ENCODE peak calls at places on chromosomes 1 and 21, in seven cellular contexts. One of them, this sample, is unnamed.

GRCh38 chr21:42582422-42583149 is 68.9 kb downstream of the SLC37A1 start:
- DNase-seq in Right ventricle myocardium superior: no peak
- DNase-seq in stimulated activated CD4-positive, alpha-beta T cell treated with anti-CD3 and anti-CD28 coated beads, Interleukin-1b, Interleukin-23, amount 100 ng/mL, for 1 hour: no peak
- DNase-seq in small intestine: no peak
- DNase-seq in GDM1: no peak
- DNase-seq in NCI-H1436: no peak
- DNase-seq in SJSA1: no peak
- DNase-seq in this sample: no peak

GRCh38 chr1:210151063-210151672 is 81.4 kb upstream of the SERTAD4 start:
- DNase-seq in Right ventricle myocardium superior: no peak
- DNase-seq in stimulated activated CD4-positive, alpha-beta T cell treated with anti-CD3 and anti-CD28 coated beads, Interleukin-1b, Interleukin-23, amount 100 ng/mL, for 1 hour: no peak
- DNase-seq in small intestine: no peak
- DNase-seq in GDM1: no peak
- DNase-seq in NCI-H1436: no peak
- DNase-seq in SJSA1: no peak
- DNase-seq in this sample: no peak

GRCh38 chr1:201266774-201267173 is 16.5 kb upstream of the PKP1 start:
- DNase-seq in Right ventricle myocardium superior: no peak
- DNase-seq in stimulated activated CD4-positive, alpha-beta T cell treated with anti-CD3 and anti-CD28 coated beads, Interleukin-1b, Interleukin-23, amount 100 ng/mL, for 1 hour: no peak
- DNase-seq in small intestine: peak; percentile 49
- DNase-seq in GDM1: no peak
- DNase-seq in NCI-H1436: no peak
- DNase-seq in SJSA1: peak; percentile 46
- DNase-seq in this sample: no peak

GRCh38 chr1:207152792-207153434 is 48.9 kb downstream of the C4BPA start:
- DNase-seq in Right ventricle myocardium superior: no peak
- DNase-seq in stimulated activated CD4-positive, alpha-beta T cell treated with anti-CD3 and anti-CD28 coated beads, Interleukin-1b, Interleukin-23, amount 100 ng/mL, for 1 hour: no peak
- DNase-seq in small intestine: no peak
- DNase-seq in GDM1: no peak
- DNase-seq in NCI-H1436: no peak
- DNase-seq in SJSA1: no peak
- DNase-seq in this sample: no peak

GRCh38 chr1:2906105-2906504 is 104.6 kb upstream of the TTC34 start:
- DNase-seq in Right ventricle myocardium superior: no peak
- DNase-seq in stimulated activated CD4-positive, alpha-beta T cell treated with anti-CD3 and anti-CD28 coated beads, Interleukin-1b, Interleukin-23, amount 100 ng/mL, for 1 hour: no peak
- DNase-seq in small intestine: no peak
- DNase-seq in GDM1: no peak
- DNase-seq in NCI-H1436: no peak
- DNase-seq in SJSA1: no peak
- DNase-seq in this sample: no peak

GRCh38 chr1:162178432-162178831 is 108.9 kb downstream of the NOS1AP start:
- DNase-seq in Right ventricle myocardium superior: no peak
- DNase-seq in stimulated activated CD4-positive, alpha-beta T cell treated with anti-CD3 and anti-CD28 coated beads, Interleukin-1b, Interleukin-23, amount 100 ng/mL, for 1 hour: no peak
- DNase-seq in small intestine: no peak
- DNase-seq in GDM1: no peak
- DNase-seq in NCI-H1436: peak; percentile 48
- DNase-seq in SJSA1: no peak
- DNase-seq in this sample: no peak

GRCh38 chr1:1873186-1873585 is 17.7 kb downstream of the GNB1 start:
- DNase-seq in Right ventricle myocardium superior: peak; percentile 83
- DNase-seq in stimulated activated CD4-positive, alpha-beta T cell treated with anti-CD3 and anti-CD28 coated beads, Interleukin-1b, Interleukin-23, amount 100 ng/mL, for 1 hour: no peak
- DNase-seq in small intestine: peak; percentile 90
- DNase-seq in GDM1: no peak
- DNase-seq in NCI-H1436: no peak
- DNase-seq in SJSA1: no peak
- DNase-seq in this sample: peak; percentile 70

GRCh38 chr1:16011936-16012589 is 5.8 kb downstream of the HSPB7 start:
- DNase-seq in Right ventricle myocardium superior: peak; percentile 36
- DNase-seq in stimulated activated CD4-positive, alpha-beta T cell treated with anti-CD3 and anti-CD28 coated beads, Interleukin-1b, Interleukin-23, amount 100 ng/mL, for 1 hour: no peak
- DNase-seq in small intestine: no peak
- DNase-seq in GDM1: no peak
- DNase-seq in NCI-H1436: no peak
- DNase-seq in SJSA1: no peak
- DNase-seq in this sample: no peak

GRCh38 chr1:14880456-14881316 is 272.9 kb upstream of the TMEM51 start:
- DNase-seq in Right ventricle myocardium superior: no peak
- DNase-seq in stimulated activated CD4-positive, alpha-beta T cell treated with anti-CD3 and anti-CD28 coated beads, Interleukin-1b, Interleukin-23, amount 100 ng/mL, for 1 hour: no peak
- DNase-seq in small intestine: no peak
- DNase-seq in GDM1: no peak
- DNase-seq in NCI-H1436: no peak
- DNase-seq in SJSA1: no peak
- DNase-seq in this sample: no peak

This sample was measured in cerebellar nuclear complex.